ENCODE peak calls at places on chromosome X, in six cellular contexts. H is mucosa of descending colon, D is suprapubic skin, F is dorsolateral prefrontal cortex, O is H9, P is endothelial cell. Y is an unnamed sample.

GRCh38 chrX:68498508-68499379 is at the start of gene YIPF6:
- DNase-seq in H (peak), D (peak), F (peak), O (peak), P (peak), Y (peak)

GRCh38 chrX:100994352-100995281 is 25.1 kb downstream of the ARL13A start:
- DNase-seq in H (no peak), D (no peak), F (no peak), O (no peak), P (no peak), Y (no peak)

GRCh38 chrX:147699061-147699460 is 212.7 kb upstream of the FMR1 start:
- DNase-seq in H (no peak), D (no peak), F (no peak), O (peak), P (no peak), Y (no peak)

GRCh38 chrX:129522184-129523059 is 868 bp downstream of the SMARCA1 start:
- DNase-seq in H (no peak), D (peak), F (peak), O (peak), P (peak), Y (peak)

GRCh38 chrX:117196481-117196880 is 733.7 kb upstream of the CT83 start:
- DNase-seq in H (no peak), D (no peak), F (no peak), O (peak), P (no peak), Y (no peak)

GRCh38 chrX:110310896-110311295 is 7.0 kb downstream of the AMMECR1 start:
- DNase-seq in H (no peak), D (no peak), F (no peak), O (no peak), P (no peak), Y (no peak)

GRCh38 chrX:57952320-57952678 is 42.0 kb upstream of the ZXDA start:
- DNase-seq in H (no peak), D (peak), F (no peak), O (no peak), P (no peak), Y (no peak)

GRCh38 chrX:23661671-23662070 is 5.6 kb upstream of the PRDX4 start:
- DNase-seq in H (no peak), D (no peak), F (no peak), O (no peak), P (no peak), Y (no peak)

GRCh38 chrX:93120805-93121204 is 552.6 kb downstream of the NAP1L3 start:
- DNase-seq in H (no peak), D (no peak), F (no peak), O (no peak), P (no peak), Y (no peak)

GRCh38 chrX:53440101-53440500 is 5.9 kb upstream of the HSD17B10 start:
- DNase-seq in H (no peak), D (no peak), F (no peak), O (no peak), P (no peak), Y (no peak)

GRCh38 chrX:13645464-13646153 is 7.3 kb upstream of the TCEANC start:
- DNase-seq in H (no peak), D (no peak), F (no peak), O (no peak), P (no peak), Y (no peak)

GRCh38 chrX:150697641-150698040 is 4.4 kb downstream of the MTMR1 start:
- DNase-seq in H (no peak), D (no peak), F (no peak), O (no peak), P (no peak), Y (no peak)

GRCh38 chrX:101759000-101759399 is 99.3 kb upstream of the ARMCX2 start:
- DNase-seq in H (no peak), D (no peak), F (no peak), O (peak), P (peak), Y (no peak)

GRCh38 chrX:118475903-118476302 is 19.7 kb upstream of the DOCK11 start:
- DNase-seq in H (no peak), D (no peak), F (no peak), O (no peak), P (no peak), Y (no peak)

GRCh38 chrX:11376163-11376562 is 83.0 kb downstream of the AMELX start:
- DNase-seq in H (no peak), D (no peak), F (no peak), O (no peak), P (no peak), Y (no peak)

GRCh38 chrX:97267916-97268680 is 384.4 kb downstream of the RPA4 start:
- DNase-seq in H (no peak), D (no peak), F (no peak), O (no peak), P (no peak), Y (no peak)

GRCh38 chrX:40845331-40845911 is 110.1 kb upstream of the MED14 start:
- DNase-seq in H (no peak), D (no peak), F (no peak), O (peak), P (no peak), Y (no peak)

GRCh38 chrX:2284601-2285000 is 216.2 kb downstream of the DHRSX start:
- DNase-seq in H (no peak), D (no peak), F (no peak), O (no peak), P (no peak), Y (no peak)
- TF ChIP-seq CTCF in H (no peak), D (no peak), F (no peak), O (no peak), P (no peak), Y (no peak)

DNA sequence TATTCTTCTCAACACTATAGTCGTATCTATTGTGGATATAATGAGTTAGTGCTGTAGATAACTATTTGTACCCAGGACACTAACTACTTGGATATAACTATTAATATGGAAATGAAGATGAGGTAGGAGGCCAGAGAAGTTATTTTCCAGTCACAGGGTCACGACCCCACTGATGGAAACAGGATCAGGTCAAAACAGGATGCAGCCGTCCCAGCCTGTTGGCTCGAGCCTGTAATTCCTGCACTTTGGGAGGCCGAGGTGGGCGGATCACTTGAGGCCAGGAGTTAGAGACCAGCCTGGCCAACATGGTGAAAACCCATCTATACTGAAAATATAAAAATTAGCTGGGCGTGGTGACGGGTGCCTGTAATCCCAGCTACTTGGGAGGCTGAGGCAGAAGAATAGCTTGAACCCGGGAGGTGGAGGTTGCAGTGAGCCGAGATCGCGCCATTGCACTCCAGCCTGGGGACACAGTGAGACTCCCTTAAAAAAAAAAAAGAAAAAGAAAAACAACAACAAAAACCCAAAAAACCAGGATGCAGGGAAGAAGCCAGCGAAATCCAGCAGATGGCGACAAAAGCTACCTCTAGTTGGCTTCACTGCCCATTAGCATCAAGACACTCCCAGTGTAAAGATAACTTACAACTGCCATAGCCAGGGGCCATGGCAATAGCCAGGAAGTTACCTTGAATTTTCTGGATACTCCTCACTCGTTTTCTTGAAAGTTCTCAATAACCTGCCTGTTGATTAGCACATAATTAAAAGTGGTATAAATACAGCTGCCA is 37.9 kb upstream of the NKAP start:
- DNase-seq in H (no peak), D (no peak), F (no peak), O (peak), P (no peak), Y (no peak)
- TF ChIP-seq CTCF in H (peak), D (peak), F (peak), O (peak), P (peak), Y (peak)

GRCh38 chrX:39263946-39264483 is 462.8 kb downstream of the MID1IP1 start:
- DNase-seq in H (no peak), D (no peak), F (no peak), O (no peak), P (no peak), Y (no peak)

GRCh38 chrX:39260965-39261364 is 459.7 kb downstream of the MID1IP1 start:
- DNase-seq in H (no peak), D (no peak), F (no peak), O (no peak), P (no peak), Y (no peak)

GRCh38 chrX:39258331-39258730 is 457.1 kb downstream of the MID1IP1 start:
- DNase-seq in H (no peak), D (no peak), F (no peak), O (peak), P (no peak), Y (no peak)

GRCh38 chrX:39262641-39263040 is 461.4 kb downstream of the MID1IP1 start:
- DNase-seq in H (no peak), D (no peak), F (no peak), O (no peak), P (no peak), Y (no peak)

GRCh38 chrX:39261446-39262147 is 460.3 kb downstream of the MID1IP1 start:
- DNase-seq in H (no peak), D (no peak), F (no peak), O (no peak), P (peak), Y (no peak)
- TF ChIP-seq CTCF in H (no peak), D (peak), F (peak), O (peak), P (peak), Y (peak)

GRCh38 chrX:21383546-21383945 is 9.3 kb downstream of the CNKSR2 start:
- DNase-seq in H (no peak), D (no peak), F (no peak), O (no peak), P (no peak), Y (no peak)

GRCh38 chrX:21384178-21384577 is 10.0 kb downstream of the CNKSR2 start:
- DNase-seq in H (no peak), D (no peak), F (no peak), O (no peak), P (no peak), Y (no peak)

DNA sequence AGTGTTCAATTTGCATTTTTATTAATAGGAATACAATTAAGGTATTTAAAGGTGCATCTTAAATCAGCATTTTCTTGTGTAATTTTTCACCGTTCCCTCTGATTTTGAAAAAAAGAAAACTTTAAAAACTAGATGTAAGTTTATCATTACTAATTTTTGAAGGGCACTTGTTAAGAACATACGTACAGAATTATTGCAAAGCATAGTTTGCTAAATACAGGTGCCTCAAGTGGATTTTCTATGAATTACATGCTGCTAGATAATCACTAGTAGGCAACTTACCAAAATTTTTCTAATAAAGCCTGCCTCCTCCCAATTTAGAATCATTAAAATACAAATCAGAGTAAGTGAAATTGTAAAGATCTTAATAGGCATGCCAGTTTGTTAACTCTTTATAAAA is 8.5 kb downstream of the CNKSR2 start:
- DNase-seq in H (no peak), D (no peak), F (no peak), O (no peak), P (no peak), Y (no peak)
- TF ChIP-seq CTCF in H (no peak), D (peak), F (no peak), O (peak), P (peak), Y (peak)